ENCODE peak calls at places on chromosomes 13 and 19, in nine cellular contexts. P is cardiac muscle cell; W is thoracic aorta; F is left ventricle myocardium inferior; S is A549; U is WTC11; X is endothelial cell; Q is CD4-positive, alpha-beta T cell; A is B cell. Z is an unnamed sample.

GRCh38 chr13:104592127-104592526 is 1525.9 kb upstream of the SLC10A2 start:
- DNase-seq in X (no peak), W (no peak), P (peak; percentile 48), U (no peak), S (no peak), Q (no peak), F (no peak), A (no peak), Z (no peak)

GRCh38 chr13:70391678-70392077 is 283.4 kb upstream of the KLHL1 start:
- DNase-seq in W (no peak), F (no peak), S (no peak), A (no peak), X (no peak), P (no peak), Q (no peak), U (no peak), Z (no peak)

GRCh38 chr19:44512326-44513298 is 12.3 kb upstream of the ZNF180 start:
- DNase-seq in W (no peak), X (peak; percentile 26), S (peak; percentile 79), U (peak; percentile 82), F (no peak), Q (no peak), P (peak; percentile 58), A (no peak), Z (no peak)

GRCh38 chr19:47839913-47840312 is 18.2 kb downstream of the CRX start:
- DNase-seq in A (no peak), Q (no peak), S (no peak), F (no peak), P (peak; percentile 6), U (peak; percentile 56), W (no peak), X (no peak), Z (peak; percentile 4)

GRCh38 chr13:41492432-41493267 is 35.3 kb downstream of the RGCC start:
- DNase-seq in Q (no peak), U (no peak), F (no peak), P (no peak), W (no peak), X (no peak), A (peak; percentile 51), S (no peak), Z (no peak)

GRCh38 chr19:8367327-8368001 is 3.5 kb downstream of the ANGPTL4 start:
- DNase-seq in A (no peak), U (peak; percentile 74), Q (no peak), S (peak; percentile 79), P (peak; percentile 100), W (peak; percentile 71), X (peak; percentile 54), F (peak; percentile 91), Z (peak; percentile 93)

GRCh38 chr13:20924758-20925394 is 22.3 kb upstream of the XPO4 start:
- DNase-seq in X (peak; percentile 86), W (no peak), U (peak; percentile 87), A (peak; percentile 70), S (peak; percentile 77), F (peak; percentile 60), P (peak; percentile 91), Q (peak; percentile 50), Z (no peak)

GRCh38 chr13:44932171-44932849 is 57.0 kb downstream of the NUFIP1 start:
- DNase-seq in U (no peak), X (no peak), P (no peak), W (no peak), S (no peak), A (no peak), Q (no peak), F (no peak), Z (no peak)

GRCh38 chr13:100106705-100107104 is 17.8 kb downstream of the PCCA start:
- DNase-seq in Q (no peak), U (no peak), P (no peak), X (no peak), F (no peak), A (no peak), W (no peak), S (no peak), Z (no peak)

GRCh38 chr13:43383488-43384165 is 360.2 kb downstream of the DNAJC15 start:
- DNase-seq in W (no peak), U (no peak), S (no peak), F (no peak), A (no peak), Q (no peak), P (no peak), X (no peak), Z (no peak)

GRCh38 chr13:51919531-51919930 is 57.8 kb downstream of the CCDC70 start:
- DNase-seq in Q (no peak), P (no peak), S (no peak), W (no peak), A (no peak), U (no peak), X (no peak), F (no peak), Z (no peak)

GRCh38 chr13:84136582-84136981 is 254.3 kb upstream of the SLITRK1 start:
- DNase-seq in S (no peak), A (no peak), Q (no peak), U (no peak), W (no peak), X (no peak), F (no peak), P (no peak), Z (no peak)

GRCh38 chr19:54674021-54674617 is 11.3 kb downstream of the LILRB4 start:
- DNase-seq in S (peak; percentile 66), U (no peak), F (no peak), A (peak; percentile 49), W (no peak), Q (no peak), X (no peak), P (peak; percentile 40), Z (no peak)

GRCh38 chr13:47433461-47434005 is 536.7 kb upstream of the HTR2A start:
- DNase-seq in Q (no peak), X (no peak), U (no peak), F (no peak), A (no peak), W (no peak), S (no peak), P (no peak), Z (no peak)

GRCh38 chr19:55484571-55485438 is at the start of gene NAT14:
- DNase-seq in A (peak; percentile 89), Q (peak; percentile 20), U (peak; percentile 89), P (peak; percentile 71), S (peak; percentile 77), F (peak; percentile 54), X (peak; percentile 72), W (no peak), Z (peak; percentile 86)

GRCh38 chr13:95644611-95645052 is at the start of gene DZIP1:
- DNase-seq in X (peak; percentile 83), U (peak; percentile 92), F (peak; percentile 81), A (no peak), Q (no peak), W (peak; percentile 15), P (peak; percentile 91), S (peak; percentile 83), Z (peak; percentile 94)

GRCh38 chr19:17240855-17241399 is 4.8 kb downstream of the NR2F6 start:
- DNase-seq in U (no peak), X (no peak), S (no peak), P (no peak), A (no peak), W (no peak), Q (no peak), F (no peak), Z (no peak)

GRCh38 chr19:15317392-15318011 is 14.8 kb downstream of the BRD4 start:
- DNase-seq in U (no peak), P (peak; percentile 50), X (no peak), A (no peak), F (no peak), S (no peak), W (no peak), Q (no peak), Z (no peak)
- TF ChIP-seq CTCF in U (no peak), P (no peak), X (no peak), A (no peak), F (no peak), S (no peak), W (no peak), Q (no peak), Z (no peak)

GRCh38 chr13:50844181-50844875 is 836 bp upstream of the DLEU7 start:
- DNase-seq in S (no peak), X (no peak), W (no peak), A (no peak), U (no peak), F (no peak), P (no peak), Q (no peak), Z (no peak)
- TF ChIP-seq CTCF in S (no peak), X (no peak), W (no peak), A (no peak), U (no peak), F (no peak), P (no peak), Q (no peak), Z (no peak)

GRCh38 chr19:41263850-41264580 is at the start of gene HNRNPUL1:
- DNase-seq in X (peak; percentile 99), F (peak; percentile 98), P (peak; percentile 100), W (peak; percentile 98), A (peak; percentile 99), Q (peak; percentile 100), U (peak; percentile 98), S (peak; percentile 100), Z (peak; percentile 100)
- TF ChIP-seq CTCF in X (no peak), F (no peak), P (peak; percentile 36), W (peak; percentile 13), A (peak; percentile 29), Q (no peak), U (no peak), S (peak; percentile 44), Z (peak; percentile 19)

GRCh38 chr13:89950225-89950624 is 1397.3 kb upstream of the MIR17HG start:
- DNase-seq in X (no peak), U (no peak), A (no peak), P (no peak), Q (no peak), S (no peak), W (no peak), F (no peak), Z (no peak)
- TF ChIP-seq CTCF in X (no peak), U (no peak), A (no peak), P (no peak), Q (no peak), S (no peak), W (no peak), F (no peak), Z (no peak)

GRCh38 chr19:39024875-39025641 is 7.3 kb downstream of the FBXO27 start:
- DNase-seq in F (no peak), P (no peak), W (no peak), A (no peak), U (no peak), X (no peak), Q (no peak), S (no peak), Z (no peak)
- TF ChIP-seq CTCF in F (no peak), P (no peak), W (no peak), A (no peak), U (no peak), X (no peak), Q (no peak), S (no peak), Z (no peak)

Z was measured in kidney.